ENCODE peak calls at places on chromosomes 3 and 15, in five cellular contexts. One of them, this sample, is unnamed.

GRCh38 chr15:38217788-38218609 is 34.6 kb upstream of the SPRED1 start:
- DNase-seq in astrocyte of the spinal cord: peak
- DNase-seq in T47D: peak
- DNase-seq in EL: peak
- DNase-seq in left ventricle myocardium inferior: no peak
- DNase-seq in this sample: no peak

GRCh38 chr3:147945968-147946519 is 536.9 kb downstream of the ZIC1 start:
- DNase-seq in T47D: peak
- DNase-seq in left ventricle myocardium inferior: peak
- DNase-seq in astrocyte of the spinal cord: peak
- DNase-seq in EL: peak
- DNase-seq in this sample: no peak

GRCh38 chr3:172280406-172281051 is 167.7 kb downstream of the GHSR start:
- DNase-seq in astrocyte of the spinal cord: peak
- DNase-seq in EL: peak
- DNase-seq in left ventricle myocardium inferior: no peak
- DNase-seq in T47D: no peak
- DNase-seq in this sample: no peak

GRCh38 chr3:14147063-14147435 is 22.2 kb downstream of the TMEM43 start:
- DNase-seq in astrocyte of the spinal cord: no peak
- DNase-seq in T47D: no peak
- DNase-seq in EL: no peak
- DNase-seq in left ventricle myocardium inferior: no peak
- DNase-seq in this sample: no peak

GRCh38 chr15:74449643-74450205 is 11.2 kb downstream of the UBL7 start:
- DNase-seq in left ventricle myocardium inferior: no peak
- DNase-seq in EL: no peak
- DNase-seq in astrocyte of the spinal cord: no peak
- DNase-seq in T47D: no peak
- DNase-seq in this sample: no peak

GRCh38 chr15:69554321-69554961 is 101.8 kb downstream of the RPLP1 start:
- DNase-seq in T47D: peak
- DNase-seq in EL: no peak
- DNase-seq in astrocyte of the spinal cord: no peak
- DNase-seq in left ventricle myocardium inferior: no peak
- DNase-seq in this sample: no peak

GRCh38 chr3:44993471-44994205 is 17.6 kb downstream of the EXOSC7 start:
- DNase-seq in astrocyte of the spinal cord: peak
- DNase-seq in T47D: peak
- DNase-seq in left ventricle myocardium inferior: no peak
- DNase-seq in EL: peak
- DNase-seq in this sample: no peak

GRCh38 chr15:68347392-68347791 is 69.8 kb downstream of the FEM1B start:
- DNase-seq in left ventricle myocardium inferior: no peak
- DNase-seq in T47D: no peak
- DNase-seq in EL: peak
- DNase-seq in astrocyte of the spinal cord: peak
- DNase-seq in this sample: peak

GRCh38 chr15:90559119-90559518 is 29.4 kb downstream of the CRTC3 start:
- DNase-seq in EL: no peak
- DNase-seq in astrocyte of the spinal cord: no peak
- DNase-seq in T47D: no peak
- DNase-seq in left ventricle myocardium inferior: no peak
- DNase-seq in this sample: no peak

GRCh38 chr15:68234060-68234459 is 4.5 kb upstream of the CLN6 start:
- DNase-seq in T47D: no peak
- DNase-seq in astrocyte of the spinal cord: no peak
- DNase-seq in left ventricle myocardium inferior: no peak
- DNase-seq in EL: no peak
- DNase-seq in this sample: no peak

GRCh38 chr3:196431193-196432136 is 762 bp downstream of the UBXN7 start:
- DNase-seq in T47D: peak
- DNase-seq in left ventricle myocardium inferior: no peak
- DNase-seq in EL: peak
- DNase-seq in astrocyte of the spinal cord: peak
- DNase-seq in this sample: no peak

This sample was measured in pulmonary artery endothelial cell.